ENCODE peak calls at places on chromosomes 13 and 19, in nine cellular contexts. One of them, this sample, is unnamed.

GRCh38 chr19:13229246-13229645 is 79.0 kb downstream of the IER2 start:
- DNase-seq in HS-5: no peak
- DNase-seq in K562: no peak
- DNase-seq in COR-L47: no peak
- DNase-seq in activated naive CD4-positive, alpha-beta T cell treated with anti-CD3 and anti-CD28 coated beads, Interleukin-2, amount 10 ng/mL, durations not matched to agents 7 days and 5 days: no peak
- DNase-seq in neural crest cell: no peak
- DNase-seq in hippocampal formation: no peak
- DNase-seq in WTC11: no peak
- DNase-seq in nucleus accumbens: no peak
- DNase-seq in this sample: no peak

GRCh38 chr13:110570886-110571285 is 9.4 kb upstream of the RAB20 start:
- DNase-seq in HS-5: no peak
- DNase-seq in K562: no peak
- DNase-seq in COR-L47: no peak
- DNase-seq in activated naive CD4-positive, alpha-beta T cell treated with anti-CD3 and anti-CD28 coated beads, Interleukin-2, amount 10 ng/mL, durations not matched to agents 7 days and 5 days: no peak
- DNase-seq in neural crest cell: no peak
- DNase-seq in hippocampal formation: no peak
- DNase-seq in WTC11: no peak
- DNase-seq in nucleus accumbens: no peak
- DNase-seq in this sample: no peak

GRCh38 chr19:33383722-33384292 is 10.3 kb downstream of the CEBPG start:
- DNase-seq in HS-5: no peak
- DNase-seq in K562: no peak
- DNase-seq in COR-L47: no peak
- DNase-seq in activated naive CD4-positive, alpha-beta T cell treated with anti-CD3 and anti-CD28 coated beads, Interleukin-2, amount 10 ng/mL, durations not matched to agents 7 days and 5 days: no peak
- DNase-seq in neural crest cell: no peak
- DNase-seq in hippocampal formation: no peak
- DNase-seq in WTC11: no peak
- DNase-seq in nucleus accumbens: no peak
- DNase-seq in this sample: no peak

GRCh38 chr13:102814025-102814607 is 15.2 kb downstream of the BIVM start:
- DNase-seq in HS-5: no peak
- DNase-seq in K562: no peak
- DNase-seq in COR-L47: no peak
- DNase-seq in activated naive CD4-positive, alpha-beta T cell treated with anti-CD3 and anti-CD28 coated beads, Interleukin-2, amount 10 ng/mL, durations not matched to agents 7 days and 5 days: no peak
- DNase-seq in neural crest cell: no peak
- DNase-seq in hippocampal formation: no peak
- DNase-seq in WTC11: no peak
- DNase-seq in nucleus accumbens: no peak
- DNase-seq in this sample: no peak

GRCh38 chr19:45645068-45645630 is 6.0 kb upstream of the EML2 start:
- DNase-seq in HS-5: no peak
- DNase-seq in K562: no peak
- DNase-seq in COR-L47: no peak
- DNase-seq in activated naive CD4-positive, alpha-beta T cell treated with anti-CD3 and anti-CD28 coated beads, Interleukin-2, amount 10 ng/mL, durations not matched to agents 7 days and 5 days: no peak
- DNase-seq in neural crest cell: no peak
- DNase-seq in hippocampal formation: peak
- DNase-seq in WTC11: no peak
- DNase-seq in nucleus accumbens: no peak
- DNase-seq in this sample: no peak

GRCh38 chr13:67147257-67148218 is 82.6 kb downstream of the PCDH9 start:
- DNase-seq in HS-5: peak
- DNase-seq in K562: no peak
- DNase-seq in COR-L47: peak
- DNase-seq in activated naive CD4-positive, alpha-beta T cell treated with anti-CD3 and anti-CD28 coated beads, Interleukin-2, amount 10 ng/mL, durations not matched to agents 7 days and 5 days: no peak
- DNase-seq in neural crest cell: no peak
- DNase-seq in hippocampal formation: no peak
- DNase-seq in WTC11: no peak
- DNase-seq in nucleus accumbens: no peak
- DNase-seq in this sample: no peak

GRCh38 chr13:100357764-100358163 is 230.8 kb downstream of the GGACT start:
- DNase-seq in HS-5: no peak
- DNase-seq in K562: no peak
- DNase-seq in COR-L47: no peak
- DNase-seq in activated naive CD4-positive, alpha-beta T cell treated with anti-CD3 and anti-CD28 coated beads, Interleukin-2, amount 10 ng/mL, durations not matched to agents 7 days and 5 days: no peak
- DNase-seq in neural crest cell: no peak
- DNase-seq in hippocampal formation: no peak
- DNase-seq in WTC11: no peak
- DNase-seq in nucleus accumbens: no peak
- DNase-seq in this sample: no peak

GRCh38 chr13:35957174-35957867 is 173.9 kb downstream of the DCLK1 start:
- DNase-seq in HS-5: peak
- DNase-seq in K562: no peak
- DNase-seq in COR-L47: no peak
- DNase-seq in activated naive CD4-positive, alpha-beta T cell treated with anti-CD3 and anti-CD28 coated beads, Interleukin-2, amount 10 ng/mL, durations not matched to agents 7 days and 5 days: no peak
- DNase-seq in neural crest cell: no peak
- DNase-seq in hippocampal formation: no peak
- DNase-seq in WTC11: no peak
- DNase-seq in nucleus accumbens: no peak
- DNase-seq in this sample: no peak

GRCh38 chr13:36512771-36513170 is 80.5 kb downstream of the CCNA1 start:
- DNase-seq in HS-5: no peak
- DNase-seq in K562: no peak
- DNase-seq in COR-L47: no peak
- DNase-seq in activated naive CD4-positive, alpha-beta T cell treated with anti-CD3 and anti-CD28 coated beads, Interleukin-2, amount 10 ng/mL, durations not matched to agents 7 days and 5 days: no peak
- DNase-seq in neural crest cell: no peak
- DNase-seq in hippocampal formation: no peak
- DNase-seq in WTC11: no peak
- DNase-seq in nucleus accumbens: no peak
- DNase-seq in this sample: no peak

GRCh38 chr13:99298056-99298455 is 9.1 kb downstream of the GPR183 start:
- DNase-seq in HS-5: no peak
- DNase-seq in K562: no peak
- DNase-seq in COR-L47: no peak
- DNase-seq in activated naive CD4-positive, alpha-beta T cell treated with anti-CD3 and anti-CD28 coated beads, Interleukin-2, amount 10 ng/mL, durations not matched to agents 7 days and 5 days: no peak
- DNase-seq in neural crest cell: no peak
- DNase-seq in hippocampal formation: no peak
- DNase-seq in WTC11: no peak
- DNase-seq in nucleus accumbens: no peak
- DNase-seq in this sample: no peak

GRCh38 chr19:7199613-7200533 is 94.3 kb downstream of the INSR start:
- DNase-seq in HS-5: no peak
- DNase-seq in K562: no peak
- DNase-seq in COR-L47: no peak
- DNase-seq in activated naive CD4-positive, alpha-beta T cell treated with anti-CD3 and anti-CD28 coated beads, Interleukin-2, amount 10 ng/mL, durations not matched to agents 7 days and 5 days: no peak
- DNase-seq in neural crest cell: no peak
- DNase-seq in hippocampal formation: no peak
- DNase-seq in WTC11: no peak
- DNase-seq in nucleus accumbens: no peak
- DNase-seq in this sample: no peak

GRCh38 chr19:30049844-30050667 is 108.0 kb downstream of the URI1 start:
- DNase-seq in HS-5: no peak
- DNase-seq in K562: no peak
- DNase-seq in COR-L47: no peak
- DNase-seq in activated naive CD4-positive, alpha-beta T cell treated with anti-CD3 and anti-CD28 coated beads, Interleukin-2, amount 10 ng/mL, durations not matched to agents 7 days and 5 days: no peak
- DNase-seq in neural crest cell: no peak
- DNase-seq in hippocampal formation: no peak
- DNase-seq in WTC11: no peak
- DNase-seq in nucleus accumbens: no peak
- DNase-seq in this sample: no peak

GRCh38 chr19:48350856-48351255 is 12.9 kb downstream of the TMEM143 start:
- DNase-seq in HS-5: no peak
- DNase-seq in K562: no peak
- DNase-seq in COR-L47: no peak
- DNase-seq in activated naive CD4-positive, alpha-beta T cell treated with anti-CD3 and anti-CD28 coated beads, Interleukin-2, amount 10 ng/mL, durations not matched to agents 7 days and 5 days: no peak
- DNase-seq in neural crest cell: no peak
- DNase-seq in hippocampal formation: no peak
- DNase-seq in WTC11: no peak
- DNase-seq in nucleus accumbens: no peak
- DNase-seq in this sample: no peak

GRCh38 chr19:39053276-39054090 is 21.1 kb upstream of the FBXO27 start:
- DNase-seq in HS-5: no peak
- DNase-seq in K562: no peak
- DNase-seq in COR-L47: no peak
- DNase-seq in activated naive CD4-positive, alpha-beta T cell treated with anti-CD3 and anti-CD28 coated beads, Interleukin-2, amount 10 ng/mL, durations not matched to agents 7 days and 5 days: no peak
- DNase-seq in neural crest cell: no peak
- DNase-seq in hippocampal formation: peak
- DNase-seq in WTC11: no peak
- DNase-seq in nucleus accumbens: no peak
- DNase-seq in this sample: peak

GRCh38 chr19:38035515-38036495 is 128.8 kb downstream of the SIPA1L3 start:
- DNase-seq in HS-5: peak
- DNase-seq in K562: no peak
- DNase-seq in COR-L47: no peak
- DNase-seq in activated naive CD4-positive, alpha-beta T cell treated with anti-CD3 and anti-CD28 coated beads, Interleukin-2, amount 10 ng/mL, durations not matched to agents 7 days and 5 days: no peak
- DNase-seq in neural crest cell: no peak
- DNase-seq in hippocampal formation: no peak
- DNase-seq in WTC11: no peak
- DNase-seq in nucleus accumbens: no peak
- DNase-seq in this sample: no peak

GRCh38 chr19:57280913-57281425 is 684 bp downstream of the ZNF460 start:
- DNase-seq in HS-5: no peak
- DNase-seq in K562: no peak
- DNase-seq in COR-L47: peak
- DNase-seq in activated naive CD4-positive, alpha-beta T cell treated with anti-CD3 and anti-CD28 coated beads, Interleukin-2, amount 10 ng/mL, durations not matched to agents 7 days and 5 days: peak
- DNase-seq in neural crest cell: no peak
- DNase-seq in hippocampal formation: no peak
- DNase-seq in WTC11: no peak
- DNase-seq in nucleus accumbens: no peak
- DNase-seq in this sample: no peak

GRCh38 chr13:24274452-24274971 is 34.9 kb upstream of the C1QTNF9 start:
- DNase-seq in HS-5: no peak
- DNase-seq in K562: no peak
- DNase-seq in COR-L47: no peak
- DNase-seq in activated naive CD4-positive, alpha-beta T cell treated with anti-CD3 and anti-CD28 coated beads, Interleukin-2, amount 10 ng/mL, durations not matched to agents 7 days and 5 days: peak
- DNase-seq in neural crest cell: no peak
- DNase-seq in hippocampal formation: peak
- DNase-seq in WTC11: no peak
- DNase-seq in nucleus accumbens: peak
- DNase-seq in this sample: no peak

GRCh38 chr19:18794029-18794313 is 2.9 kb upstream of the COMP start:
- DNase-seq in HS-5: no peak
- DNase-seq in K562: no peak
- DNase-seq in COR-L47: no peak
- DNase-seq in activated naive CD4-positive, alpha-beta T cell treated with anti-CD3 and anti-CD28 coated beads, Interleukin-2, amount 10 ng/mL, durations not matched to agents 7 days and 5 days: no peak
- DNase-seq in neural crest cell: no peak
- DNase-seq in hippocampal formation: no peak
- DNase-seq in WTC11: no peak
- DNase-seq in nucleus accumbens: no peak
- DNase-seq in this sample: no peak

GRCh38 chr19:37941820-37942515 is 35.0 kb downstream of the SIPA1L3 start:
- DNase-seq in HS-5: no peak
- DNase-seq in K562: no peak
- DNase-seq in COR-L47: no peak
- DNase-seq in activated naive CD4-positive, alpha-beta T cell treated with anti-CD3 and anti-CD28 coated beads, Interleukin-2, amount 10 ng/mL, durations not matched to agents 7 days and 5 days: no peak
- DNase-seq in neural crest cell: no peak
- DNase-seq in hippocampal formation: no peak
- DNase-seq in WTC11: no peak
- DNase-seq in nucleus accumbens: no peak
- DNase-seq in this sample: no peak

GRCh38 chr13:28485551-28485950 is 9.4 kb downstream of the FLT1 start:
- DNase-seq in HS-5: no peak
- DNase-seq in K562: no peak
- DNase-seq in COR-L47: no peak
- DNase-seq in activated naive CD4-positive, alpha-beta T cell treated with anti-CD3 and anti-CD28 coated beads, Interleukin-2, amount 10 ng/mL, durations not matched to agents 7 days and 5 days: no peak
- DNase-seq in neural crest cell: no peak
- DNase-seq in hippocampal formation: no peak
- DNase-seq in WTC11: no peak
- DNase-seq in nucleus accumbens: no peak
- DNase-seq in this sample: no peak

GRCh38 chr13:78867655-78868054 is 208.7 kb upstream of the OBI1 start:
- DNase-seq in HS-5: no peak
- DNase-seq in K562: no peak
- DNase-seq in COR-L47: no peak
- DNase-seq in activated naive CD4-positive, alpha-beta T cell treated with anti-CD3 and anti-CD28 coated beads, Interleukin-2, amount 10 ng/mL, durations not matched to agents 7 days and 5 days: no peak
- DNase-seq in neural crest cell: no peak
- DNase-seq in hippocampal formation: no peak
- DNase-seq in WTC11: no peak
- DNase-seq in nucleus accumbens: no peak
- DNase-seq in this sample: no peak

GRCh38 chr19:7506385-7507328 is 9.2 kb upstream of the ZNF358 start:
- DNase-seq in HS-5: peak
- DNase-seq in K562: peak
- DNase-seq in COR-L47: no peak
- DNase-seq in activated naive CD4-positive, alpha-beta T cell treated with anti-CD3 and anti-CD28 coated beads, Interleukin-2, amount 10 ng/mL, durations not matched to agents 7 days and 5 days: peak
- DNase-seq in neural crest cell: peak
- DNase-seq in hippocampal formation: peak
- DNase-seq in WTC11: peak
- DNase-seq in nucleus accumbens: peak
- DNase-seq in this sample: peak